ENCODE peak calls at places on chromosome 17, in nine cellular contexts. V is CD8-positive, alpha-beta T cell; X is astrocyte of the spinal cord; E is sigmoid colon; A is A549; T is NB4; Q is lower lobe of right lung; S is heart right ventricle; M is adrenal gland. G is an unnamed sample.

GRCh38 chr17:1047886-1048470 is 51.0 kb downstream of the TIMM22 start:
- DNase-seq in M (no peak), S (no peak), T (no peak), V (no peak), A (no peak), E (no peak), X (no peak), Q (no peak), G (no peak)

GRCh38 chr17:58918072-58918471 is 162.4 kb downstream of the PPM1E start:
- DNase-seq in A (no peak), V (no peak), M (no peak), E (no peak), S (no peak), T (no peak), X (no peak), Q (no peak), G (no peak)

GRCh38 chr17:42270175-42270545 is 6.0 kb downstream of the STAT5B start:
- DNase-seq in M (no peak), V (no peak), S (no peak), Q (no peak), X (no peak), T (no peak), A (no peak), E (no peak), G (no peak)

GRCh38 chr17:55453836-55454557 is 32.4 kb upstream of the MMD start:
- DNase-seq in V (no peak), S (no peak), X (no peak), T (no peak), Q (no peak), A (no peak), E (no peak), M (no peak), G (no peak)

GRCh38 chr17:31371511-31372097 is 19.9 kb upstream of the RAB11FIP4 start:
- DNase-seq in E (no peak), Q (no peak), T (peak), S (no peak), V (no peak), A (no peak), M (no peak), X (peak), G (no peak)

GRCh38 chr17:17963066-17963465 is 9.1 kb downstream of the TOM1L2 start:
- DNase-seq in T (no peak), S (no peak), E (no peak), A (no peak), X (no peak), V (no peak), M (no peak), Q (no peak), G (no peak)

GRCh38 chr17:17836250-17836817 is 452 bp downstream of the SREBF1 start:
- DNase-seq in S (peak), T (peak), X (peak), A (peak), Q (peak), E (peak), M (peak), V (peak), G (peak)

GRCh38 chr17:70552230-70552981 is 383.1 kb downstream of the KCNJ2 start:
- DNase-seq in T (peak), E (no peak), A (peak), Q (no peak), S (peak), V (no peak), M (no peak), X (peak), G (no peak)

GRCh38 chr17:56699186-56699895 is 105.8 kb downstream of the NOG start:
- DNase-seq in S (peak), Q (peak), V (no peak), E (peak), T (no peak), M (peak), X (peak), A (peak), G (peak)

GRCh38 chr17:75487351-75488070 is 27.8 kb downstream of the CASKIN2 start:
- DNase-seq in A (no peak), M (no peak), T (peak), V (peak), E (peak), Q (peak), X (no peak), S (no peak), G (no peak)

GRCh38 chr17:5050281-5050680 is 15.1 kb upstream of the SLC52A1 start:
- DNase-seq in X (no peak), S (no peak), Q (no peak), T (no peak), M (no peak), E (no peak), A (no peak), V (no peak), G (no peak)

GRCh38 chr17:62070900-62071299 is 5.8 kb upstream of the MED13 start:
- DNase-seq in X (no peak), Q (no peak), M (no peak), T (no peak), E (no peak), A (no peak), S (no peak), V (no peak), G (no peak)

GRCh38 chr17:79046501-79047280 is 22.7 kb downstream of the C1QTNF1 start:
- DNase-seq in A (no peak), Q (no peak), T (no peak), X (no peak), V (no peak), E (peak), M (no peak), S (peak), G (no peak)

GRCh38 chr17:5892897-5893656 is 177.1 kb upstream of the WSCD1 start:
- DNase-seq in T (no peak), S (no peak), X (no peak), V (no peak), A (no peak), M (no peak), E (no peak), Q (no peak), G (no peak)

GRCh38 chr17:48678141-48678971 is 44.0 kb downstream of the PRAC1 start:
- DNase-seq in X (peak), M (peak), A (peak), T (peak), Q (peak), S (peak), V (peak), E (peak), G (no peak)
- TF ChIP-seq CTCF in X (peak), M (peak), A (peak), T (peak), Q (peak), S (peak), V (peak), E (peak), G (peak)

GRCh38 chr17:38918916-38919315 is 6.5 kb upstream of the LASP1NB start:
- DNase-seq in X (no peak), E (peak), A (no peak), M (no peak), T (no peak), S (no peak), V (no peak), Q (no peak), G (no peak)

GRCh38 chr17:38918129-38918913 is 7.1 kb upstream of the LASP1NB start:
- DNase-seq in V (peak), T (no peak), M (no peak), X (no peak), E (peak), S (no peak), Q (no peak), A (no peak), G (no peak)

GRCh38 chr17:38917259-38917658 is 8.2 kb upstream of the LASP1NB start:
- DNase-seq in S (no peak), E (peak), A (no peak), T (no peak), V (no peak), Q (no peak), M (no peak), X (no peak), G (no peak)

GRCh38 chr17:38920374-38921291 is 4.8 kb upstream of the LASP1NB start:
- DNase-seq in Q (no peak), E (peak), X (no peak), V (peak), T (no peak), A (no peak), S (no peak), M (no peak), G (no peak)

DNA sequence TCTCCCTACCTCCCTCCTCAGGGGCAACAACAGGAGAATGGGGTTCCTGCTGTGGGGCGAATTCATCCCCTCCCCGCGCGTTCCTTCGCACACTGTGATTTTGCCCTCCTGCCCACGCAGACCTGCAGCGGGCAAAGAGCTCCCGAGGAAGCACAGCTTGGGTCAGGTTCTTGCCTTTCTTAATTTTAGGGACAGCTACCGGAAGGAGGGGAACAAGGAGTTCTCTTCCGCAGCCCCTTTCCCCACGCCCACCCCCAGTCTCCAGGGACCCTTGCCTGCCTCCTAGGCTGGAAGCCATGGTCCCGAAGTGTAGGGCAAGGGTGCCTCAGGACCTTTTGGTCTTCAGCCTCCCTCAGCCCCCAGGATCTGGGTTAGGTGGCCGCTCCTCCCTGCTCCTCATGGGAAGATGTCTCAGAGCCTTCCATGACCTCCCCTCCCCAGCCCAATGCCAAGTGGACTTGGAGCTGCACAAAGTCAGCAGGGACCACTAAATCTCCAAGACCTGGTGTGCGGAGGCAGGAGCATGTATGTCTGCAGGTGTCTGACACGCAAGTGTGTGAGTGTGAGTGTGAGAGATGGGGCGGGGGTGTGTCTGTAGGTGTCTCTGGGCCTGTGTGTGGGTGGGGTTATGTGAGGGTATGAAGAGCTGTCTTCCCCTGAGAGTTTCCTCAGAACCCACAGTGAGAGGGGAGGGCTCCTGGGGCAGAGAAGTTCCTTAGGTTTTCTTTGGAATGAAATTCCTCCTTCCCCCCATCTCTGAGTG is 5.9 kb upstream of the LASP1NB start:
- DNase-seq in A (no peak), S (no peak), X (no peak), T (no peak), V (peak), M (no peak), Q (no peak), E (peak), G (no peak)
- H3K4me3 ChIP-seq in A (no peak), S (no peak), X (no peak), T (no peak), V (no peak), M (no peak), Q (no peak), E (no peak), G (no peak)

GRCh38 chr17:12924614-12925013 is 93.2 kb downstream of the ELAC2 start:
- DNase-seq in X (no peak), S (no peak), A (no peak), M (no peak), E (no peak), V (no peak), Q (no peak), T (no peak), G (no peak)

GRCh38 chr17:12927001-12927400 is 90.8 kb downstream of the ELAC2 start:
- DNase-seq in A (no peak), E (no peak), M (no peak), T (no peak), Q (no peak), V (no peak), S (no peak), X (no peak), G (no peak)

GRCh38 chr17:12927541-12928425 is 90.0 kb downstream of the ELAC2 start:
- DNase-seq in M (peak), Q (no peak), S (peak), T (no peak), X (peak), E (no peak), V (no peak), A (no peak), G (no peak)

DNA sequence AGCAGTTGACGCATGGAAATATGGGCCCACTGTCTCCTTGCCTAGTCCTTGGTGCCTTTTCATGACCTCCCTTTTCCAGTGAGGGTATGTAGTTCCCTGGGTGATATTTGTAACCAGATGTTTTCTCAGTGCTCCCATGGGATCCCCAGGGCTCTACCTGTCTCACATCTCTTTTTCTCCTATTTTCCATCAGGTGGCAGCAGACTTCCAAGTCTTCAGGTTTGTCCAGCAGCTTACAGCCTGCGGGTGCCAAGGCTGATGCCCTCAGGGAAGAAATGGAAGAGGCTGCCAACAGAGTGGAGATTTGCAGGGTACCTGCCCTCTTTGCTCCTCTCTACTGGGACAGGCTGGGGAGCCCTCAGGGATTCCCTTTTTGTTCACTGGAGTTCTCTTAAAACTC is 89.1 kb downstream of the ELAC2 start:
- DNase-seq in V (no peak), S (no peak), X (peak), Q (no peak), A (peak), E (no peak), M (no peak), T (peak), G (no peak)
- TF ChIP-seq CTCF in V (no peak), S (no peak), X (peak), Q (no peak), A (peak), E (no peak), M (no peak), T (no peak), G (peak)

GRCh38 chr17:77375108-77375507 is 234.3 kb downstream of the SEC14L1 start:
- DNase-seq in S (no peak), M (peak), Q (peak), X (no peak), T (no peak), A (no peak), E (peak), V (no peak), G (no peak)
- H3K4me3 ChIP-seq in S (peak), M (peak), Q (peak), X (peak), T (no peak), A (no peak), E (peak), V (peak), G (no peak)

DNA sequence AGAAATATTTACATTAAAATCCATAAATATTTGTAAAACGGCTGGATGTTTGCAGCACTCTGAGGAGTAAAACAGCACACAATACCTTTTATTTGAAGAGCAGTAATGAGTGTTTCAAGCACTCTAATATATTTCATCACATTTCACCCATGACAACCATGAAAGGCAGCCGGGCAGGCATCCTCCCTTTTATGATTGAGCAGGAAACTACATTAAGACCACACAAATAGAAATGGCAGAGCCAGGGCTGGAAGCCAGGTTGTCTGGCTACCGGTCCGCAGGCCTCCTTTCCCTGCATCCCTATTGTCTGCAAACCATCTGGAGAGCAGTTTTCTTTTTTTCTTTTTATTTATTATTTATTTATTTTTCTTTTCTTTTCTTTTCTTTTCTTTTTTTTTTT is 23.1 kb upstream of the GPRC5C start:
- DNase-seq in T (no peak), Q (peak), E (no peak), M (no peak), S (no peak), A (no peak), X (no peak), V (no peak), G (no peak)
- TF ChIP-seq CTCF in T (no peak), Q (no peak), E (no peak), M (no peak), S (no peak), A (no peak), X (no peak), V (no peak), G (no peak)

DNA sequence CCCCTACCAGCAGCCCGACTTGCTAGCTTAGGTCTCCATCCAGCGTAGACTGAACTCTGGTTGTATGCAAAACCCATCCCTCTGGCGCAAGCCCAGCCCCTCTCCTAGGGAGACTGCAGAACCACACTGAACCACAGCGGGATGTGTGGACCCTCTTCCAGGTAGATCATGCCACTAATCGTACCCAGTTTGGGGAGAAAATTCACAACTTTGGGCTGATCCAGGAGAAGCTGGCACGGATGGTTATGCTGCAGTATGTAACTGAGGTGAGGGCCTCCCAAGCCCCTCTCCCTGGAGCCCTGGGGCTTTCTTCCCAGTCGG is 3.2 kb downstream of the ACADVL start:
- DNase-seq in V (no peak), M (no peak), T (no peak), X (no peak), Q (no peak), S (no peak), A (no peak), E (peak), G (no peak)
- H3K4me3 ChIP-seq in V (no peak), M (no peak), T (no peak), X (no peak), Q (no peak), S (no peak), A (no peak), E (no peak), G (no peak)

GRCh38 chr17:45839442-45839841 is 5.2 kb upstream of the SPPL2C start:
- DNase-seq in T (no peak), X (no peak), M (no peak), V (no peak), Q (no peak), E (no peak), S (no peak), A (no peak), G (no peak)

GRCh38 chr17:45841098-45841497 is 3.6 kb upstream of the SPPL2C start:
- DNase-seq in X (no peak), V (no peak), E (no peak), A (no peak), S (no peak), Q (no peak), T (no peak), M (no peak), G (no peak)

GRCh38 chr17:45843722-45844121 is 959 bp upstream of the SPPL2C start:
- DNase-seq in A (no peak), T (no peak), X (no peak), Q (no peak), V (no peak), S (no peak), M (no peak), E (no peak), G (no peak)

GRCh38 chr17:45844695-45845375 is at the start of gene SPPL2C:
- DNase-seq in T (no peak), E (no peak), S (no peak), A (no peak), V (no peak), Q (peak), M (no peak), X (no peak), G (no peak)

DNA sequence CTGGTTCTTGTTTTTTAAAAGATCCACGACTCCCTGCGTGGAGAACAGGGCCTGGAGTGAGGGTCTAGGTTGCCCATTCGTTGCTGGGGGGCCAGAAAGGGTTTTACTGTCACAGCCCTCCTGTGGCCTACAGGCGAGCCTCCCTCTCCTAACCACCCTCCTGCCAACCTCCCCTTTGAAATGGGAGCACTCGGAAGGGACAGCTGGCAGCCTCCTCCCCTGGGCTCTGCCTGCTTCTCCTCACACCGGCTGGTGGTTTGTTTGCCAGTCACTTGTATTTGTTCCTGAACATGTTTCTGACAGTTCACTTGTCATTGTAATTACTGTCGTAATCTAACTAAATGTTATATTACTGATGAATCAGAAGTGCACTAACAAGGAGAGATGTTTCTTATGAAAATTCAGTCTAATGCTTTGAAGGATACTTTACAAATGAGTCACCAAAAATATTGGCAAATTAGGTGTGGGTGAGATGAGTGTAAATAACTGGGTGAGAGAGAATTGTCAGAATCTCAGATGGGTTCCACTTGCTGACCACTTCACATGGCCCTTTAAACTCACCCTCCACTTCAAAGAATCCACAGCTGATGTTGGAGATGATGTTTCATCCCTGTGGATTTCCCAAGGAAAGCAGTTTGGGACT is 2.7 kb upstream of the SPPL2C start:
- DNase-seq in Q (no peak), M (no peak), X (no peak), E (no peak), A (no peak), V (no peak), T (no peak), S (no peak), G (no peak)
- TF ChIP-seq CTCF in Q (no peak), M (no peak), X (no peak), E (no peak), A (no peak), V (no peak), T (no peak), S (no peak), G (no peak)